ENCODE peak calls at places on chromosomes 7 and 10, in seven cellular contexts. S is activated T-helper 1 cell treated with Interleukin-2 at 50 U/mL for 16 hours, C is tibial artery, T is ascending aorta, W is epithelial cell of proximal tubule, G is uterus, L is T-helper 2 cell. V is an unnamed sample.

GRCh38 chr10:98261436-98262277 is 6.3 kb downstream of the LOXL4 start:
- DNase-seq in S (no peak), C (no peak), T (no peak), W (no peak), G (no peak), L (no peak), V (no peak)

GRCh38 chr7:16638282-16639265 is 7.0 kb downstream of the ANKMY2 start:
- DNase-seq in S (no peak), C (no peak), T (no peak), W (no peak), G (no peak), L (no peak), V (peak)

GRCh38 chr7:4797858-4798705 is 22.7 kb downstream of the AP5Z1 start:
- DNase-seq in S (peak), C (no peak), T (no peak), W (no peak), G (peak), L (peak), V (peak)

GRCh38 chr10:69716711-69717560 is 84.8 kb upstream of the COL13A1 start:
- DNase-seq in S (peak), C (no peak), T (no peak), W (no peak), G (no peak), L (peak), V (peak)

GRCh38 chr7:128112781-128113221 is 81.6 kb upstream of the LRRC4 start:
- DNase-seq in S (no peak), C (peak), T (peak), W (no peak), G (no peak), L (no peak), V (no peak)

GRCh38 chr7:150941983-150942590 is 36.0 kb downstream of the KCNH2 start:
- DNase-seq in S (peak), C (no peak), T (peak), W (no peak), G (no peak), L (peak), V (no peak)

GRCh38 chr10:86372785-86373239 is 6.2 kb upstream of the GRID1 start:
- DNase-seq in S (no peak), C (peak), T (peak), W (no peak), G (peak), L (no peak), V (peak)

GRCh38 chr7:23654508-23654907 is 25.5 kb upstream of the FAM221A start:
- DNase-seq in S (no peak), C (no peak), T (no peak), W (no peak), G (no peak), L (no peak), V (peak)

GRCh38 chr10:130146042-130146441 is 9.9 kb downstream of the GLRX3 start:
- DNase-seq in S (no peak), C (no peak), T (no peak), W (no peak), G (no peak), L (no peak), V (no peak)